ENCODE peak calls at places on chromosomes 13 and 19, in nine cellular contexts. X is hepatocyte; P is iPS-NIHi11; E is GM04504; I is HEK293T; N is stimulated activated CD8-positive, alpha-beta memory T cell treated with anti-CD3 and anti-CD28 coated beads, Interleukin-7, amount 100 ng/mL, for 1 hour; D is breast epithelium; H is endothelial cell; K is spleen. O is an unnamed sample.

GRCh38 chr19:49678970-49679831 is 2.1 kb downstream of the PRMT1 start:
- DNase-seq in X (no peak), P (no peak), E (no peak), I (no peak), N (no peak), D (no peak), H (no peak), K (peak; percentile 75), O (no peak)

GRCh38 chr13:94272038-94272437 is 207.4 kb downstream of the DCT start:
- DNase-seq in X (no peak), P (no peak), E (no peak), I (no peak), N (no peak), D (no peak), H (no peak), K (no peak), O (no peak)

GRCh38 chr19:47020992-47021496 is 1.4 kb downstream of the NPAS1 start:
- DNase-seq in X (peak; percentile 27), P (peak; percentile 53), E (no peak), I (no peak), N (no peak), D (no peak), H (no peak), K (no peak), O (no peak)

GRCh38 chr19:39846678-39847486 is 703 bp upstream of the FBL start:
- DNase-seq in X (peak; percentile 35), P (no peak), E (no peak), I (no peak), N (no peak), D (no peak), H (no peak), K (no peak), O (no peak)

GRCh38 chr13:107466326-107466725 is 749.0 kb downstream of the LIG4 start:
- DNase-seq in X (peak; percentile 63), P (no peak), E (no peak), I (no peak), N (no peak), D (no peak), H (no peak), K (no peak), O (no peak)

GRCh38 chr19:7489609-7490044 is 792 bp upstream of the PEX11G start:
- DNase-seq in X (peak; percentile 60), P (no peak), E (no peak), I (no peak), N (no peak), D (no peak), H (no peak), K (no peak), O (no peak)

GRCh38 chr19:34232566-34233481 is 21.5 kb upstream of the GARRE1 start:
- DNase-seq in X (peak; percentile 49), P (no peak), E (peak; percentile 79), I (no peak), N (no peak), D (no peak), H (no peak), K (no peak), O (peak; percentile 77)

GRCh38 chr19:14118165-14119051 is 846 bp upstream of the PRKACA start:
- DNase-seq in X (peak; percentile 72), P (no peak), E (peak; percentile 54), I (no peak), N (no peak), D (peak; percentile 72), H (no peak), K (peak; percentile 89), O (peak; percentile 79)

GRCh38 chr13:24038846-24039330 is 121.6 kb upstream of the SPATA13 start:
- DNase-seq in X (no peak), P (no peak), E (no peak), I (no peak), N (no peak), D (no peak), H (no peak), K (no peak), O (no peak)

GRCh38 chr19:7549749-7550148 is 14.2 kb downstream of the PNPLA6 start:
- DNase-seq in X (no peak), P (no peak), E (no peak), I (no peak), N (no peak), D (no peak), H (no peak), K (no peak), O (no peak)

GRCh38 chr13:41456768-41457588 is at the start of gene RGCC:
- DNase-seq in X (peak; percentile 83), P (peak; percentile 92), E (peak; percentile 16), I (peak; percentile 76), N (peak; percentile 87), D (no peak), H (peak; percentile 62), K (peak; percentile 93), O (peak; percentile 94)

GRCh38 chr13:46359731-46360130 is 27.3 kb downstream of the RUBCNL start:
- DNase-seq in X (no peak), P (no peak), E (peak; percentile 35), I (no peak), N (no peak), D (no peak), H (no peak), K (no peak), O (no peak)

GRCh38 chr19:55189424-55189823 is 9.3 kb upstream of the SYT5 start:
- DNase-seq in X (no peak), P (no peak), E (peak; percentile 76), I (no peak), N (no peak), D (no peak), H (no peak), K (no peak), O (peak; percentile 17)

GRCh38 chr13:97388385-97388784 is 45.6 kb upstream of the RAP2A start:
- DNase-seq in X (no peak), P (no peak), E (no peak), I (no peak), N (no peak), D (no peak), H (no peak), K (no peak), O (no peak)

GRCh38 chr19:49363265-49364082 is at the start of gene DKKL1:
- DNase-seq in X (peak; percentile 98), P (peak; percentile 93), E (peak; percentile 99), I (peak; percentile 100), N (peak; percentile 20), D (peak; percentile 100), H (peak; percentile 100), K (peak; percentile 95), O (peak; percentile 99)

GRCh38 chr19:15469513-15470297 is 5.4 kb upstream of the RASAL3 start:
- DNase-seq in X (no peak), P (peak; percentile 55), E (no peak), I (no peak), N (no peak), D (no peak), H (no peak), K (peak; percentile 81), O (no peak)

GRCh38 chr19:45600340-45600885 is 1.6 kb downstream of the GPR4 start:
- DNase-seq in X (no peak), P (no peak), E (no peak), I (no peak), N (no peak), D (no peak), H (no peak), K (no peak), O (no peak)

GRCh38 chr13:109678459-109678858 is 107.9 kb downstream of the IRS2 start:
- DNase-seq in X (no peak), P (no peak), E (no peak), I (no peak), N (no peak), D (no peak), H (no peak), K (no peak), O (no peak)

GRCh38 chr13:111177081-111177711 is 62.1 kb downstream of the ARHGEF7 start:
- DNase-seq in X (no peak), P (no peak), E (no peak), I (no peak), N (no peak), D (no peak), H (no peak), K (peak; percentile 88), O (peak; percentile 28)

GRCh38 chr19:27679905-27680304 is 1533.0 kb downstream of the UQCRFS1 start:
- DNase-seq in X (no peak), P (no peak), E (no peak), I (no peak), N (no peak), D (no peak), H (no peak), K (no peak), O (no peak)

GRCh38 chr13:40576369-40576768 is 90.1 kb downstream of the FOXO1 start:
- DNase-seq in X (no peak), P (no peak), E (no peak), I (no peak), N (no peak), D (no peak), H (no peak), K (no peak), O (no peak)

GRCh38 chr19:35013820-35014754 is 14.0 kb downstream of the GRAMD1A start:
- DNase-seq in X (peak; percentile 4), P (no peak), E (no peak), I (no peak), N (no peak), D (no peak), H (no peak), K (peak; percentile 87), O (no peak)

GRCh38 chr19:40771101-40771539 is 4.2 kb upstream of the MIA start:
- DNase-seq in X (no peak), P (no peak), E (no peak), I (no peak), N (no peak), D (no peak), H (no peak), K (no peak), O (no peak)

GRCh38 chr13:53204598-53204997 is 176.0 kb downstream of the OLFM4 start:
- DNase-seq in X (no peak), P (no peak), E (no peak), I (no peak), N (no peak), D (no peak), H (no peak), K (no peak), O (no peak)

GRCh38 chr13:36432106-36432544 is at the start of gene CCNA1:
- DNase-seq in X (peak; percentile 30), P (peak; percentile 89), E (no peak), I (peak; percentile 68), N (no peak), D (no peak), H (peak; percentile 35), K (peak; percentile 83), O (no peak)

GRCh38 chr19:43315851-43316250 is 37.6 kb upstream of the CD177 start:
- DNase-seq in X (peak; percentile 18), P (no peak), E (no peak), I (no peak), N (no peak), D (no peak), H (no peak), K (no peak), O (no peak)

GRCh38 chr19:18596752-18597157 is 8.2 kb downstream of the REX1BD start:
- DNase-seq in X (peak; percentile 40), P (peak; percentile 84), E (no peak), I (peak; percentile 71), N (no peak), D (no peak), H (no peak), K (peak; percentile 80), O (no peak)

GRCh38 chr13:77544365-77544764 is 8.9 kb downstream of the SCEL start:
- DNase-seq in X (peak; percentile 15), P (peak; percentile 33), E (no peak), I (no peak), N (no peak), D (peak; percentile 54), H (no peak), K (no peak), O (no peak)

GRCh38 chr19:36009633-36010379 is 1.2 kb upstream of the SYNE4 start:
- DNase-seq in X (no peak), P (no peak), E (no peak), I (no peak), N (no peak), D (no peak), H (no peak), K (no peak), O (no peak)

GRCh38 chr13:112465251-112466131 is 89.3 kb downstream of the SPACA7 start:
- DNase-seq in X (no peak), P (no peak), E (no peak), I (no peak), N (no peak), D (no peak), H (no peak), K (peak; percentile 72), O (no peak)

GRCh38 chr13:40665061-40665753 is 1.2 kb downstream of the FOXO1 start:
- DNase-seq in X (peak; percentile 57), P (peak; percentile 57), E (no peak), I (peak; percentile 21), N (no peak), D (no peak), H (peak; percentile 28), K (peak; percentile 90), O (no peak)